ENCODE peak calls at places on chromosomes 11 and 22, in five cellular contexts. N, S, G, O and H are unnamed samples.

GRCh38 chr11:62069961-62070919 is 53.6 kb upstream of the INCENP start:
- DNase-seq in N (peak; percentile 81), S (no peak), G (no peak), O (no peak), H (no peak)

GRCh38 chr11:70912226-70912840 is 340.0 kb downstream of the SHANK2 start:
- DNase-seq in N (no peak), S (no peak), G (peak; percentile 20), O (no peak), H (no peak)

GRCh38 chr22:43228330-43228729 is 41.4 kb upstream of the TTLL12 start:
- DNase-seq in N (no peak), S (peak; percentile 38), G (peak; percentile 12), O (peak; percentile 82), H (no peak)

GRCh38 chr11:104275992-104276391 is 112.0 kb upstream of the PDGFD start:
- DNase-seq in N (no peak), S (no peak), G (peak; percentile 27), O (no peak), H (no peak)

GRCh38 chr22:43293661-43294392 is 49.3 kb downstream of the SCUBE1 start:
- DNase-seq in N (peak; percentile 97), S (no peak), G (peak; percentile 98), O (no peak), H (no peak)

GRCh38 chr11:55634813-55635212 is at the start of gene OR4P4:
- DNase-seq in N (no peak), S (no peak), G (no peak), O (no peak), H (no peak)

GRCh38 chr11:125593113-125593761 is 585 bp downstream of the STT3A start:
- DNase-seq in N (peak; percentile 34), S (no peak), G (peak; percentile 67), O (no peak), H (no peak)

GRCh38 chr11:32279672-32280071 is 155.7 kb downstream of the WT1 start:
- DNase-seq in N (no peak), S (no peak), G (no peak), O (no peak), H (no peak)

GRCh38 chr11:69666261-69666660 is 8.9 kb downstream of the LTO1 start:
- DNase-seq in N (no peak), S (no peak), G (no peak), O (no peak), H (no peak)

GRCh38 chr11:390175-390574 is 3.8 kb upstream of the PKP3 start:
- DNase-seq in N (no peak), S (no peak), G (no peak), O (peak; percentile 83), H (no peak)

GRCh38 chr11:7154881-7155344 is 66.1 kb downstream of the RBMXL2 start:
- DNase-seq in N (no peak), S (no peak), G (peak; percentile 32), O (no peak), H (no peak)

GRCh38 chr11:13126430-13126829 is 117.3 kb downstream of the RASSF10 start:
- DNase-seq in N (no peak), S (no peak), G (peak; percentile 14), O (no peak), H (no peak)

GRCh38 chr11:80719292-80719646 is 1278.4 kb upstream of the TENM4 start:
- DNase-seq in N (no peak), S (no peak), G (no peak), O (no peak), H (no peak)
- H2BK12ac ChIP-seq in N (no peak overlapping the region), S (no peak overlapping the region), G (no peak overlapping the region), O (no peak overlapping the region), H (no peak overlapping the region)

DNA sequence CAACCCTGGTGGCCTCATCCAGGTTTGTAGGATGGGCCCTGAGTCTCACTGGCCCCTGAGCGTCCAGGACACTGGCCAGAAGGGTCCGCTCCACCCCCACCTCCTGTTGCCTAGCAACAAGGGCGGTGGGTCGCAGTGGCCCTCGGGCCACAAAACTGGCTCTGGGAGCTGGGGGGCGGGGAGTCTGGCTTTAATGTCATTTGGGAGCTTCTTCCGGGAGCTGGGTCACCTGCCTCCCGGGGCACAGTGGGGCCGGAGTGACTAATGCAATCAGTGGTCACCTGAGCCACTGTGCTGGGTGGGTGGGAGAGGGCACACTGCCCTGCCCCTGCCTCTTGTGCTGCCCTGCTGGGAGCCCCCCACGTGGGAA is 2.6 kb downstream of the TH start:
- DNase-seq in N (peak; percentile 61), S (no peak), G (no peak), O (no peak), H (no peak)
- H2BK12ac ChIP-seq in N (no peak overlapping the region), S (no peak overlapping the region), G (no peak overlapping the region), O (no peak overlapping the region), H (no peak overlapping the region)

GRCh38 chr11:44051171-44051570 is 3.4 kb downstream of the ACCSL start:
- DNase-seq in N (no peak), S (no peak), G (no peak), O (no peak), H (no peak)
- H2BK12ac ChIP-seq in N (no peak overlapping the region), S (no peak overlapping the region), G (no peak overlapping the region), O (no peak overlapping the region), H (no peak overlapping the region)

DNA sequence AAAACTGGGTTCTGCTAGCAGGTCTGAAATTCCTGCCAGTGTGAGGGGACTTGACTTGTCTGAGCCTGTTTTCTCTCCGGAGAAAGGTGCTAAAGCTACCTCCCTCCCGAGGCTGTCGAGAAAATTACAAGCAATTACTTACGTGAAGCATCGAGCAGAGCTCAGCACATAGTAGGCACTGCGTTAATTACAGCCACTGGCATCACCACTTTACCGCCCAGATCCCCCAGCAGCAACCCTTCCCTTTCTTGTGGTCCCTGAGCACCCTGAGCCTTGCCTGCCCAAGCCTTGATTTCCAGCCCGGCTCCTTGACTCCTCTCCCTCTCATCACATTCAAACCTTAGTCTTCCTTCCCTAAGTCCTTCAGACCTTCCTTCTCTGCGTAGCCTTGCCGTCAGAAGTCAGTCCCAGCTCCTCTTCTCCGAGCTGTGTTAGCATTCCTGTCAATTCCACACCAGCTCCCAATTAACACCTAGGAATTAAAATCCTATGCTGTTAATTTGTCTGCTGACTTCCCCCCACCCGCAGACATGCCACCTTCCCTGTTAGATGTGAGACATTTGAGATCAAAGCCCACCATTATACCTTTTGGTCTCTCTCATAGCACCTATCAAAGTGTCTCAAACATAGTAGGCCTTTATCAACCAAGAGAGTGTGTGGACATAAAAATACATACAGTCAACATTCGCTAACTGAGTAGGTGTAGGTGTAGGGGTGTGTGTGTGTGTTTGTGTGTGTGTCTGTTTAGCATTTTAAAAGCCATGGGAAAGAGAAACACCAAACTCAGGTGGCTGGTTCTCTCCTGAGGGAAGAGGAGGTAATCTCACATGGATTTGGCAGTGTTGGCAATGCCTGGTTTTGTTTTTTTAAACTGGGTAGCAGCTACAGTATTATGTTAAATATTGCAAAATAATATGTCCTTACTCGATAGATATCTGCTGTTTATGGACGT is 2.8 kb upstream of the KCNJ5 start:
- DNase-seq in N (no peak), S (no peak), G (no peak), O (no peak), H (no peak)
- H2BK12ac ChIP-seq in N (no peak overlapping the region), S (no peak overlapping the region), G (no peak overlapping the region), O (no peak overlapping the region), H (no peak overlapping the region)